ENCODE peak calls at places on chromosomes 2 and 18, in eight cellular contexts. One of them, this sample, is unnamed.

GRCh38 chr2:238132463-238133450 is 5.7 kb upstream of the KLHL30 start:
- DNase-seq in adrenal gland: no peak
- DNase-seq in CD8-positive, alpha-beta T cell: no peak
- DNase-seq in ovary: no peak
- DNase-seq in psoas muscle: peak
- DNase-seq in fibroblast of lung: no peak
- DNase-seq in left lung: peak
- DNase-seq in substantia nigra: no peak
- DNase-seq in this sample: no peak

GRCh38 chr2:220275454-220275853 is 648.0 kb downstream of the SLC4A3 start:
- DNase-seq in adrenal gland: no peak
- DNase-seq in CD8-positive, alpha-beta T cell: no peak
- DNase-seq in ovary: no peak
- DNase-seq in psoas muscle: no peak
- DNase-seq in fibroblast of lung: no peak
- DNase-seq in left lung: no peak
- DNase-seq in substantia nigra: no peak
- DNase-seq in this sample: no peak

GRCh38 chr18:50594931-50595330 is 35.0 kb downstream of the MAPK4 start:
- DNase-seq in adrenal gland: no peak
- DNase-seq in CD8-positive, alpha-beta T cell: no peak
- DNase-seq in ovary: no peak
- DNase-seq in psoas muscle: no peak
- DNase-seq in fibroblast of lung: peak
- DNase-seq in left lung: no peak
- DNase-seq in substantia nigra: no peak
- DNase-seq in this sample: no peak

GRCh38 chr18:33844232-33844631 is 266.2 kb downstream of the ASXL3 start:
- DNase-seq in adrenal gland: no peak
- DNase-seq in CD8-positive, alpha-beta T cell: no peak
- DNase-seq in ovary: no peak
- DNase-seq in psoas muscle: no peak
- DNase-seq in fibroblast of lung: no peak
- DNase-seq in left lung: no peak
- DNase-seq in substantia nigra: no peak
- DNase-seq in this sample: no peak

GRCh38 chr18:25621144-25621543 is 269.2 kb upstream of the ZNF521 start:
- DNase-seq in adrenal gland: no peak
- DNase-seq in CD8-positive, alpha-beta T cell: no peak
- DNase-seq in ovary: no peak
- DNase-seq in psoas muscle: no peak
- DNase-seq in fibroblast of lung: no peak
- DNase-seq in left lung: no peak
- DNase-seq in substantia nigra: no peak
- DNase-seq in this sample: peak

GRCh38 chr2:218444692-218445357 is 25.9 kb downstream of the VIL1 start:
- DNase-seq in adrenal gland: no peak
- DNase-seq in CD8-positive, alpha-beta T cell: no peak
- DNase-seq in ovary: no peak
- DNase-seq in psoas muscle: no peak
- DNase-seq in fibroblast of lung: no peak
- DNase-seq in left lung: no peak
- DNase-seq in substantia nigra: no peak
- DNase-seq in this sample: no peak

GRCh38 chr18:70190529-70190928 is 15.0 kb downstream of the RTTN start:
- DNase-seq in adrenal gland: no peak
- DNase-seq in CD8-positive, alpha-beta T cell: no peak
- DNase-seq in ovary: no peak
- DNase-seq in psoas muscle: no peak
- DNase-seq in fibroblast of lung: no peak
- DNase-seq in left lung: no peak
- DNase-seq in substantia nigra: no peak
- DNase-seq in this sample: no peak

GRCh38 chr2:102301867-102302362 is 9.4 kb upstream of the IL1RL1 start:
- DNase-seq in adrenal gland: no peak
- DNase-seq in CD8-positive, alpha-beta T cell: peak
- DNase-seq in ovary: no peak
- DNase-seq in psoas muscle: no peak
- DNase-seq in fibroblast of lung: peak
- DNase-seq in left lung: no peak
- DNase-seq in substantia nigra: no peak
- DNase-seq in this sample: no peak

GRCh38 chr2:229154381-229154780 is 116.7 kb downstream of the PID1 start:
- DNase-seq in adrenal gland: no peak
- DNase-seq in CD8-positive, alpha-beta T cell: no peak
- DNase-seq in ovary: no peak
- DNase-seq in psoas muscle: no peak
- DNase-seq in fibroblast of lung: no peak
- DNase-seq in left lung: no peak
- DNase-seq in substantia nigra: no peak
- DNase-seq in this sample: peak

GRCh38 chr18:36331541-36331971 is 34.0 kb downstream of the FHOD3 start:
- DNase-seq in adrenal gland: no peak
- DNase-seq in CD8-positive, alpha-beta T cell: no peak
- DNase-seq in ovary: no peak
- DNase-seq in psoas muscle: no peak
- DNase-seq in fibroblast of lung: no peak
- DNase-seq in left lung: no peak
- DNase-seq in substantia nigra: no peak
- DNase-seq in this sample: no peak

GRCh38 chr2:168694876-168695275 is 107.6 kb upstream of the NOSTRIN start:
- DNase-seq in adrenal gland: no peak
- DNase-seq in CD8-positive, alpha-beta T cell: no peak
- DNase-seq in ovary: no peak
- DNase-seq in psoas muscle: no peak
- DNase-seq in fibroblast of lung: no peak
- DNase-seq in left lung: no peak
- DNase-seq in substantia nigra: no peak
- DNase-seq in this sample: no peak

GRCh38 chr2:240792658-240793312 is 27.2 kb downstream of the KIF1A start:
- DNase-seq in adrenal gland: no peak
- DNase-seq in CD8-positive, alpha-beta T cell: peak
- DNase-seq in ovary: no peak
- DNase-seq in psoas muscle: no peak
- DNase-seq in fibroblast of lung: no peak
- DNase-seq in left lung: peak
- DNase-seq in substantia nigra: no peak
- DNase-seq in this sample: no peak

GRCh38 chr2:170812716-170813585 is 3.7 kb upstream of the GAD1 start:
- DNase-seq in adrenal gland: no peak
- DNase-seq in CD8-positive, alpha-beta T cell: no peak
- DNase-seq in ovary: no peak
- DNase-seq in psoas muscle: no peak
- DNase-seq in fibroblast of lung: peak
- DNase-seq in left lung: no peak
- DNase-seq in substantia nigra: no peak
- DNase-seq in this sample: peak

GRCh38 chr2:6955523-6956136 is 38.4 kb downstream of the RNF144A start:
- DNase-seq in adrenal gland: no peak
- DNase-seq in CD8-positive, alpha-beta T cell: no peak
- DNase-seq in ovary: no peak
- DNase-seq in psoas muscle: no peak
- DNase-seq in fibroblast of lung: no peak
- DNase-seq in left lung: no peak
- DNase-seq in substantia nigra: no peak
- DNase-seq in this sample: no peak

GRCh38 chr2:100291152-100291970 is 30.9 kb downstream of the LONRF2 start:
- DNase-seq in adrenal gland: peak
- DNase-seq in CD8-positive, alpha-beta T cell: peak
- DNase-seq in ovary: peak
- DNase-seq in psoas muscle: no peak
- DNase-seq in fibroblast of lung: peak
- DNase-seq in left lung: peak
- DNase-seq in substantia nigra: no peak
- DNase-seq in this sample: peak

GRCh38 chr2:10413488-10413887 is 34.6 kb downstream of the ODC1 start:
- DNase-seq in adrenal gland: no peak
- DNase-seq in CD8-positive, alpha-beta T cell: no peak
- DNase-seq in ovary: no peak
- DNase-seq in psoas muscle: no peak
- DNase-seq in fibroblast of lung: no peak
- DNase-seq in left lung: no peak
- DNase-seq in substantia nigra: no peak
- DNase-seq in this sample: no peak

GRCh38 chr2:35501076-35501475 is 854.5 kb upstream of the CRIM1 start:
- DNase-seq in adrenal gland: no peak
- DNase-seq in CD8-positive, alpha-beta T cell: no peak
- DNase-seq in ovary: no peak
- DNase-seq in psoas muscle: no peak
- DNase-seq in fibroblast of lung: no peak
- DNase-seq in left lung: no peak
- DNase-seq in substantia nigra: no peak
- DNase-seq in this sample: no peak

GRCh38 chr2:238636269-238637073 is 209.7 kb downstream of the ASB1 start:
- DNase-seq in adrenal gland: no peak
- DNase-seq in CD8-positive, alpha-beta T cell: no peak
- DNase-seq in ovary: no peak
- DNase-seq in psoas muscle: no peak
- DNase-seq in fibroblast of lung: peak
- DNase-seq in left lung: no peak
- DNase-seq in substantia nigra: no peak
- DNase-seq in this sample: no peak

GRCh38 chr2:29012211-29012681 is 31.1 kb downstream of the TOGARAM2 start:
- DNase-seq in adrenal gland: peak
- DNase-seq in CD8-positive, alpha-beta T cell: peak
- DNase-seq in ovary: peak
- DNase-seq in psoas muscle: peak
- DNase-seq in fibroblast of lung: peak
- DNase-seq in left lung: no peak
- DNase-seq in substantia nigra: peak
- DNase-seq in this sample: no peak

DNA sequence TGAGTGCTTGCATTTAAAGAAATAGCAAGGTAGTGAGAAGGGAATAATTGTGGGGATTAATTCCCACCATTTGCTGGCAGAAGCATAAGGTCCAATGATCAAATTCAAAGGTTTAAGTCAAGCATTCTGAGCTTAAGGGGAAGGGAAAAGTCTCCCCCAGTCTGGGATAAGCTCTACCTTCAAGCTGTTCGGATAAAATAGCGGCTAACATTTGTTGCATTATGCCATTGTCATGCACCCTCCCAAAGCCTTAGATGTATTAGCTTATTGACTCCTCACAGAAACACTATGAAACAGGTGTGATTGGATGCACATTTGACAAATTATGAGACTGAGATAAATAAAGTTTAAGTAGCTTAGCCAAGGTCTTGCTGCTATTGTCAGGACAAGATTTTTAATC is 52.2 kb upstream of the TGIF1 start:
- DNase-seq in adrenal gland: no peak
- DNase-seq in CD8-positive, alpha-beta T cell: no peak
- DNase-seq in ovary: no peak
- DNase-seq in psoas muscle: no peak
- DNase-seq in fibroblast of lung: no peak
- DNase-seq in left lung: no peak
- DNase-seq in substantia nigra: no peak
- DNase-seq in this sample: no peak
- H3K27ac ChIP-seq in adrenal gland: no peak
- H3K27ac ChIP-seq in CD8-positive, alpha-beta T cell: no peak
- H3K27ac ChIP-seq in ovary: no peak
- H3K27ac ChIP-seq in psoas muscle: no peak
- H3K27ac ChIP-seq in fibroblast of lung: no peak
- H3K27ac ChIP-seq in left lung: no peak
- H3K27ac ChIP-seq in substantia nigra: peak
- H3K27ac ChIP-seq in this sample: no peak

GRCh38 chr2:2645162-2645855 is 314.2 kb upstream of the MYT1L start:
- DNase-seq in adrenal gland: no peak
- DNase-seq in CD8-positive, alpha-beta T cell: no peak
- DNase-seq in ovary: no peak
- DNase-seq in psoas muscle: no peak
- DNase-seq in fibroblast of lung: no peak
- DNase-seq in left lung: no peak
- DNase-seq in substantia nigra: no peak
- DNase-seq in this sample: no peak

GRCh38 chr2:2641541-2642410 is 310.7 kb upstream of the MYT1L start:
- DNase-seq in adrenal gland: no peak
- DNase-seq in CD8-positive, alpha-beta T cell: no peak
- DNase-seq in ovary: no peak
- DNase-seq in psoas muscle: no peak
- DNase-seq in fibroblast of lung: no peak
- DNase-seq in left lung: no peak
- DNase-seq in substantia nigra: no peak
- DNase-seq in this sample: no peak

GRCh38 chr2:2646312-2647051 is 315.4 kb upstream of the MYT1L start:
- DNase-seq in adrenal gland: no peak
- DNase-seq in CD8-positive, alpha-beta T cell: peak
- DNase-seq in ovary: no peak
- DNase-seq in psoas muscle: no peak
- DNase-seq in fibroblast of lung: no peak
- DNase-seq in left lung: no peak
- DNase-seq in substantia nigra: no peak
- DNase-seq in this sample: no peak

GRCh38 chr2:2642906-2643890 is 312.1 kb upstream of the MYT1L start:
- DNase-seq in adrenal gland: no peak
- DNase-seq in CD8-positive, alpha-beta T cell: no peak
- DNase-seq in ovary: no peak
- DNase-seq in psoas muscle: no peak
- DNase-seq in fibroblast of lung: no peak
- DNase-seq in left lung: no peak
- DNase-seq in substantia nigra: no peak
- DNase-seq in this sample: no peak

GRCh38 chr2:2644040-2644439 is 313.0 kb upstream of the MYT1L start:
- DNase-seq in adrenal gland: no peak
- DNase-seq in CD8-positive, alpha-beta T cell: no peak
- DNase-seq in ovary: no peak
- DNase-seq in psoas muscle: no peak
- DNase-seq in fibroblast of lung: no peak
- DNase-seq in left lung: no peak
- DNase-seq in substantia nigra: no peak
- DNase-seq in this sample: no peak
- H3K27ac ChIP-seq in adrenal gland: no peak
- H3K27ac ChIP-seq in CD8-positive, alpha-beta T cell: no peak
- H3K27ac ChIP-seq in ovary: no peak
- H3K27ac ChIP-seq in psoas muscle: no peak
- H3K27ac ChIP-seq in fibroblast of lung: no peak
- H3K27ac ChIP-seq in left lung: no peak
- H3K27ac ChIP-seq in substantia nigra: no peak
- H3K27ac ChIP-seq in this sample: no peak

GRCh38 chr18:75247041-75247551 is 36.5 kb downstream of the TSHZ1 start:
- DNase-seq in adrenal gland: no peak
- DNase-seq in CD8-positive, alpha-beta T cell: no peak
- DNase-seq in ovary: no peak
- DNase-seq in psoas muscle: no peak
- DNase-seq in fibroblast of lung: peak
- DNase-seq in left lung: no peak
- DNase-seq in substantia nigra: no peak
- DNase-seq in this sample: no peak
- H3K27ac ChIP-seq in adrenal gland: peak
- H3K27ac ChIP-seq in CD8-positive, alpha-beta T cell: peak
- H3K27ac ChIP-seq in ovary: peak
- H3K27ac ChIP-seq in psoas muscle: peak
- H3K27ac ChIP-seq in fibroblast of lung: peak
- H3K27ac ChIP-seq in left lung: peak
- H3K27ac ChIP-seq in substantia nigra: peak
- H3K27ac ChIP-seq in this sample: peak

DNA sequence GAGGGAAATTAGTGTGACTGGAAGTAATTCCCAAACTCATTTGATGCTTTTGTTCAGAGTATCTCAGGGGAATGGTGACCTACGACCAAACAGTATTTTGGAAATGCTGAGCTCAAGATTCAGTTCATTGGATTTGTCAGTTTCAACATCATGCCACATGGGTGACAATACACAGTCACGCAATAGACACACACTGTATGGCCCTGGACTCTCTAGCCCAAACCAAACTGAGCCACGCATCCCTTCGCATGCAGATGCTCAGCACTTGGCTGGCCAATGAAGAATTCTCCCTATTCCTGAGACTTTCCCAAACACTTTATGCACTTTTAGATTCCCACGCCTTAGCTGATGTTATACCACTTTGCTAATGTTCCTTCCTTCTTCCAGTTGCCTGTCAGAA is 10.0 kb downstream of the PDE1A start:
- DNase-seq in adrenal gland: no peak
- DNase-seq in CD8-positive, alpha-beta T cell: no peak
- DNase-seq in ovary: no peak
- DNase-seq in psoas muscle: no peak
- DNase-seq in fibroblast of lung: no peak
- DNase-seq in left lung: no peak
- DNase-seq in substantia nigra: no peak
- DNase-seq in this sample: no peak
- H3K27ac ChIP-seq in adrenal gland: no peak
- H3K27ac ChIP-seq in CD8-positive, alpha-beta T cell: no peak
- H3K27ac ChIP-seq in ovary: no peak
- H3K27ac ChIP-seq in psoas muscle: no peak
- H3K27ac ChIP-seq in fibroblast of lung: no peak
- H3K27ac ChIP-seq in left lung: no peak
- H3K27ac ChIP-seq in substantia nigra: no peak
- H3K27ac ChIP-seq in this sample: no peak

This sample was measured in brain microvascular endothelial cell.